ENCODE peak calls at places on chromosomes 4 and X, in ten cellular contexts. One of them, this sample, is unnamed.

GRCh38 chr4:108143515-108143914 is 25.2 kb downstream of the LEF1 start:
- DNase-seq in GM03348: no peak
- DNase-seq in MM.1S: no peak
- DNase-seq in AG10803: no peak
- DNase-seq in NCI-H774: no peak
- DNase-seq in cardiac muscle cell: no peak
- DNase-seq in caudate nucleus: no peak
- DNase-seq in uterus: no peak
- DNase-seq in KG1: no peak
- DNase-seq in NCI-H1436: no peak
- DNase-seq in this sample: no peak

GRCh38 chr4:153081693-153082092 is 122.5 kb upstream of the TRIM2 start:
- DNase-seq in GM03348: no peak
- DNase-seq in MM.1S: no peak
- DNase-seq in AG10803: no peak
- DNase-seq in NCI-H774: no peak
- DNase-seq in cardiac muscle cell: no peak
- DNase-seq in caudate nucleus: no peak
- DNase-seq in uterus: no peak
- DNase-seq in KG1: no peak
- DNase-seq in NCI-H1436: no peak
- DNase-seq in this sample: no peak

GRCh38 chr4:108204518-108204917 is 35.8 kb upstream of the LEF1 start:
- DNase-seq in GM03348: no peak
- DNase-seq in MM.1S: no peak
- DNase-seq in AG10803: no peak
- DNase-seq in NCI-H774: no peak
- DNase-seq in cardiac muscle cell: no peak
- DNase-seq in caudate nucleus: no peak
- DNase-seq in uterus: no peak
- DNase-seq in KG1: no peak
- DNase-seq in NCI-H1436: no peak
- DNase-seq in this sample: no peak

GRCh38 chr4:169573889-169574288 is 38.5 kb downstream of the NEK1 start:
- DNase-seq in GM03348: no peak
- DNase-seq in MM.1S: no peak
- DNase-seq in AG10803: no peak
- DNase-seq in NCI-H774: no peak
- DNase-seq in cardiac muscle cell: no peak
- DNase-seq in caudate nucleus: no peak
- DNase-seq in uterus: no peak
- DNase-seq in KG1: no peak
- DNase-seq in NCI-H1436: no peak
- DNase-seq in this sample: no peak

GRCh38 chr4:166481739-166482138 is 608.7 kb downstream of the TLL1 start:
- DNase-seq in GM03348: no peak
- DNase-seq in MM.1S: no peak
- DNase-seq in AG10803: no peak
- DNase-seq in NCI-H774: no peak
- DNase-seq in cardiac muscle cell: no peak
- DNase-seq in caudate nucleus: no peak
- DNase-seq in uterus: no peak
- DNase-seq in KG1: no peak
- DNase-seq in NCI-H1436: no peak
- DNase-seq in this sample: no peak

GRCh38 chrX:103357871-103358270 is 1.6 kb downstream of the TCEAL9 start:
- DNase-seq in GM03348: no peak
- DNase-seq in MM.1S: no peak
- DNase-seq in AG10803: no peak
- DNase-seq in NCI-H774: no peak
- DNase-seq in cardiac muscle cell: no peak
- DNase-seq in caudate nucleus: no peak
- DNase-seq in uterus: no peak
- DNase-seq in KG1: no peak
- DNase-seq in NCI-H1436: no peak
- DNase-seq in this sample: no peak

GRCh38 chr4:159308571-159309340 is 205.9 kb downstream of the RAPGEF2 start:
- DNase-seq in GM03348: peak; percentile 47
- DNase-seq in MM.1S: no peak
- DNase-seq in AG10803: peak; percentile 23
- DNase-seq in NCI-H774: no peak
- DNase-seq in cardiac muscle cell: no peak
- DNase-seq in caudate nucleus: no peak
- DNase-seq in uterus: no peak
- DNase-seq in KG1: no peak
- DNase-seq in NCI-H1436: no peak
- DNase-seq in this sample: no peak

GRCh38 chrX:16771483-16772398 is 14.5 kb upstream of the TXLNG start:
- DNase-seq in GM03348: no peak
- DNase-seq in MM.1S: no peak
- DNase-seq in AG10803: peak; percentile 1
- DNase-seq in NCI-H774: no peak
- DNase-seq in cardiac muscle cell: peak; percentile 83
- DNase-seq in caudate nucleus: no peak
- DNase-seq in uterus: no peak
- DNase-seq in KG1: no peak
- DNase-seq in NCI-H1436: no peak
- DNase-seq in this sample: no peak

GRCh38 chr4:81604683-81605082 is 133.0 kb upstream of the RASGEF1B start:
- DNase-seq in GM03348: no peak
- DNase-seq in MM.1S: no peak
- DNase-seq in AG10803: no peak
- DNase-seq in NCI-H774: no peak
- DNase-seq in cardiac muscle cell: no peak
- DNase-seq in caudate nucleus: no peak
- DNase-seq in uterus: no peak
- DNase-seq in KG1: no peak
- DNase-seq in NCI-H1436: no peak
- DNase-seq in this sample: no peak

GRCh38 chr4:3766791-3767561 is 791 bp downstream of the ADRA2C start:
- DNase-seq in GM03348: peak; percentile 40
- DNase-seq in MM.1S: no peak
- DNase-seq in AG10803: no peak
- DNase-seq in NCI-H774: no peak
- DNase-seq in cardiac muscle cell: no peak
- DNase-seq in caudate nucleus: no peak
- DNase-seq in uterus: peak; percentile 55
- DNase-seq in KG1: no peak
- DNase-seq in NCI-H1436: no peak
- DNase-seq in this sample: no peak

GRCh38 chr4:101950258-101950979 is 159.9 kb downstream of the BANK1 start:
- DNase-seq in GM03348: no peak
- DNase-seq in MM.1S: no peak
- DNase-seq in AG10803: no peak
- DNase-seq in NCI-H774: no peak
- DNase-seq in cardiac muscle cell: no peak
- DNase-seq in caudate nucleus: no peak
- DNase-seq in uterus: no peak
- DNase-seq in KG1: no peak
- DNase-seq in NCI-H1436: no peak
- DNase-seq in this sample: no peak

GRCh38 chr4:112938461-112939058 is 110.9 kb upstream of the ANK2 start:
- DNase-seq in GM03348: peak; percentile 63
- DNase-seq in MM.1S: peak; percentile 54
- DNase-seq in AG10803: peak; percentile 62
- DNase-seq in NCI-H774: no peak
- DNase-seq in cardiac muscle cell: peak; percentile 69
- DNase-seq in caudate nucleus: no peak
- DNase-seq in uterus: no peak
- DNase-seq in KG1: peak; percentile 18
- DNase-seq in NCI-H1436: peak; percentile 29
- DNase-seq in this sample: no peak

GRCh38 chr4:28654618-28655017 is 1794.0 kb downstream of the STIM2 start:
- DNase-seq in GM03348: no peak
- DNase-seq in MM.1S: no peak
- DNase-seq in AG10803: no peak
- DNase-seq in NCI-H774: no peak
- DNase-seq in cardiac muscle cell: no peak
- DNase-seq in caudate nucleus: no peak
- DNase-seq in uterus: no peak
- DNase-seq in KG1: no peak
- DNase-seq in NCI-H1436: no peak
- DNase-seq in this sample: no peak

GRCh38 chr4:40264995-40265909 is 68.4 kb downstream of the RHOH start:
- DNase-seq in GM03348: no peak
- DNase-seq in MM.1S: peak; percentile 74
- DNase-seq in AG10803: no peak
- DNase-seq in NCI-H774: no peak
- DNase-seq in cardiac muscle cell: no peak
- DNase-seq in caudate nucleus: no peak
- DNase-seq in uterus: peak; percentile 18
- DNase-seq in KG1: peak; percentile 12
- DNase-seq in NCI-H1436: peak; percentile 40
- DNase-seq in this sample: peak; percentile 53

GRCh38 chr4:19224820-19225219 is 1026.9 kb upstream of the SLIT2 start:
- DNase-seq in GM03348: peak; percentile 32
- DNase-seq in MM.1S: peak; percentile 55
- DNase-seq in AG10803: peak; percentile 53
- DNase-seq in NCI-H774: no peak
- DNase-seq in cardiac muscle cell: peak; percentile 54
- DNase-seq in caudate nucleus: no peak
- DNase-seq in uterus: no peak
- DNase-seq in KG1: peak; percentile 4
- DNase-seq in NCI-H1436: peak; percentile 0
- DNase-seq in this sample: no peak

GRCh38 chr4:179663641-179664431 is 2221.6 kb upstream of the AGA start:
- DNase-seq in GM03348: no peak
- DNase-seq in MM.1S: no peak
- DNase-seq in AG10803: no peak
- DNase-seq in NCI-H774: no peak
- DNase-seq in cardiac muscle cell: no peak
- DNase-seq in caudate nucleus: no peak
- DNase-seq in uterus: no peak
- DNase-seq in KG1: no peak
- DNase-seq in NCI-H1436: no peak
- DNase-seq in this sample: no peak

GRCh38 chr4:104763554-104764210 is 269.0 kb upstream of the CXXC4 start:
- DNase-seq in GM03348: no peak
- DNase-seq in MM.1S: no peak
- DNase-seq in AG10803: no peak
- DNase-seq in NCI-H774: no peak
- DNase-seq in cardiac muscle cell: no peak
- DNase-seq in caudate nucleus: no peak
- DNase-seq in uterus: no peak
- DNase-seq in KG1: no peak
- DNase-seq in NCI-H1436: no peak
- DNase-seq in this sample: no peak

GRCh38 chr4:168712316-168712855 is 215.5 kb downstream of the PALLD start:
- DNase-seq in GM03348: no peak
- DNase-seq in MM.1S: no peak
- DNase-seq in AG10803: no peak
- DNase-seq in NCI-H774: no peak
- DNase-seq in cardiac muscle cell: no peak
- DNase-seq in caudate nucleus: no peak
- DNase-seq in uterus: no peak
- DNase-seq in KG1: no peak
- DNase-seq in NCI-H1436: no peak
- DNase-seq in this sample: no peak

GRCh38 chr4:158208931-158209640 is 1.2 kb upstream of the TMEM144 start:
- DNase-seq in GM03348: no peak
- DNase-seq in MM.1S: peak; percentile 46
- DNase-seq in AG10803: no peak
- DNase-seq in NCI-H774: no peak
- DNase-seq in cardiac muscle cell: peak; percentile 3
- DNase-seq in caudate nucleus: no peak
- DNase-seq in uterus: no peak
- DNase-seq in KG1: peak; percentile 34
- DNase-seq in NCI-H1436: no peak
- DNase-seq in this sample: peak; percentile 76

GRCh38 chr4:81040175-81040659 is 9.7 kb downstream of the BMP3 start:
- DNase-seq in GM03348: peak; percentile 47
- DNase-seq in MM.1S: peak; percentile 45
- DNase-seq in AG10803: peak; percentile 36
- DNase-seq in NCI-H774: peak; percentile 7
- DNase-seq in cardiac muscle cell: peak; percentile 55
- DNase-seq in caudate nucleus: no peak
- DNase-seq in uterus: no peak
- DNase-seq in KG1: peak; percentile 36
- DNase-seq in NCI-H1436: peak; percentile 17
- DNase-seq in this sample: no peak

GRCh38 chr4:173218411-173219125 is 50.0 kb downstream of the GALNT7 start:
- DNase-seq in GM03348: no peak
- DNase-seq in MM.1S: no peak
- DNase-seq in AG10803: peak; percentile 35
- DNase-seq in NCI-H774: no peak
- DNase-seq in cardiac muscle cell: peak; percentile 41
- DNase-seq in caudate nucleus: no peak
- DNase-seq in uterus: no peak
- DNase-seq in KG1: no peak
- DNase-seq in NCI-H1436: no peak
- DNase-seq in this sample: no peak

GRCh38 chr4:138953962-138954371 is 61.6 kb upstream of the NOCT start:
- DNase-seq in GM03348: peak; percentile 86
- DNase-seq in MM.1S: no peak
- DNase-seq in AG10803: peak; percentile 95
- DNase-seq in NCI-H774: no peak
- DNase-seq in cardiac muscle cell: peak; percentile 96
- DNase-seq in caudate nucleus: no peak
- DNase-seq in uterus: peak; percentile 24
- DNase-seq in KG1: no peak
- DNase-seq in NCI-H1436: no peak
- DNase-seq in this sample: no peak

GRCh38 chrX:20664774-20665173 is 398.1 kb upstream of the RPS6KA3 start:
- DNase-seq in GM03348: no peak
- DNase-seq in MM.1S: no peak
- DNase-seq in AG10803: no peak
- DNase-seq in NCI-H774: no peak
- DNase-seq in cardiac muscle cell: no peak
- DNase-seq in caudate nucleus: no peak
- DNase-seq in uterus: no peak
- DNase-seq in KG1: no peak
- DNase-seq in NCI-H1436: no peak
- DNase-seq in this sample: no peak

GRCh38 chr4:32864713-32865351 is 2144.7 kb downstream of the PCDH7 start:
- DNase-seq in GM03348: no peak
- DNase-seq in MM.1S: no peak
- DNase-seq in AG10803: no peak
- DNase-seq in NCI-H774: no peak
- DNase-seq in cardiac muscle cell: no peak
- DNase-seq in caudate nucleus: no peak
- DNase-seq in uterus: no peak
- DNase-seq in KG1: no peak
- DNase-seq in NCI-H1436: no peak
- DNase-seq in this sample: no peak

GRCh38 chr4:14916554-14917304 is 85.6 kb upstream of the CPEB2 start:
- DNase-seq in GM03348: peak; percentile 9
- DNase-seq in MM.1S: no peak
- DNase-seq in AG10803: peak; percentile 38
- DNase-seq in NCI-H774: no peak
- DNase-seq in cardiac muscle cell: peak; percentile 69
- DNase-seq in caudate nucleus: peak; percentile 24
- DNase-seq in uterus: no peak
- DNase-seq in KG1: no peak
- DNase-seq in NCI-H1436: no peak
- DNase-seq in this sample: no peak

GRCh38 chr4:25949166-25949748 is 35.2 kb downstream of the SMIM20 start:
- DNase-seq in GM03348: no peak
- DNase-seq in MM.1S: no peak
- DNase-seq in AG10803: no peak
- DNase-seq in NCI-H774: peak; percentile 65
- DNase-seq in cardiac muscle cell: no peak
- DNase-seq in caudate nucleus: no peak
- DNase-seq in uterus: no peak
- DNase-seq in KG1: no peak
- DNase-seq in NCI-H1436: peak; percentile 14
- DNase-seq in this sample: no peak

This sample was measured in GF-D8.